ENCODE peak calls at places on chromosomes 7 and 10, in seven cellular contexts. N, A, R, M, Q, B and S are unnamed samples. For H3K4me1, the result is how much of the 10 kb centered on the place peaks cover.

GRCh38 chr10:61592581-61592980 is 70.1 kb upstream of the CABCOCO1 start:
- DNase-seq in Q (no peak), M (no peak), A (no peak), R (no peak), B (peak), N (no peak), S (no peak)

GRCh38 chr10:77574436-77574835 is 63.2 kb downstream of the KCNMA1 start:
- DNase-seq in M (no peak), N (no peak), Q (no peak), A (no peak), R (no peak), B (no peak), S (no peak)

GRCh38 chr10:50511512-50512213 is 112.1 kb downstream of the SGMS1 start:
- DNase-seq in M (no peak), B (no peak), Q (peak), A (no peak), R (no peak), N (no peak), S (no peak)

GRCh38 chr7:191105-192034 is 1.0 kb upstream of the FAM20C start:
- DNase-seq in R (peak), Q (no peak), A (peak), N (no peak), M (peak), B (no peak), S (peak)

GRCh38 chr7:41145656-41146055 is 557.2 kb downstream of the INHBA start:
- DNase-seq in N (no peak), A (no peak), B (no peak), M (no peak), R (no peak), Q (no peak), S (no peak)

GRCh38 chr10:69634759-69635425 is 4.8 kb downstream of the FAM241B start:
- DNase-seq in B (peak), M (no peak), Q (no peak), N (no peak), A (no peak), R (no peak), S (no peak)

GRCh38 chr10:93199221-93199681 is 125.6 kb downstream of the CYP26A1 start:
- DNase-seq in B (peak), M (peak), A (peak), R (no peak), Q (no peak), N (peak), S (peak)

GRCh38 chr7:43169076-43169475 is 56.6 kb downstream of the HECW1 start:
- DNase-seq in A (no peak), Q (no peak), N (no peak), R (no peak), M (no peak), B (no peak), S (no peak)

GRCh38 chr10:90602815-90603600 is 254.8 kb downstream of the HTR7 start:
- DNase-seq in Q (no peak), A (no peak), R (no peak), N (no peak), M (no peak), B (no peak), S (no peak)

GRCh38 chr10:52308251-52309031 is 5.6 kb upstream of the DKK1 start:
- DNase-seq in M (peak), N (peak), R (peak), A (peak), Q (no peak), B (peak), S (peak)

GRCh38 chr7:150845471-150845870 is 6.8 kb upstream of the AOC1 start:
- DNase-seq in A (peak), N (peak), Q (no peak), M (peak), R (peak), B (no peak), S (no peak)

GRCh38 chr10:67288688-67289410 is 363.0 kb downstream of the LRRTM3 start:
- DNase-seq in M (no peak), R (no peak), B (no peak), Q (no peak), A (no peak), N (no peak), S (no peak)

GRCh38 chr7:70032673-70033072 is 434.4 kb downstream of the AUTS2 start:
- DNase-seq in B (no peak), A (no peak), M (no peak), N (no peak), Q (no peak), R (no peak), S (no peak)

GRCh38 chr7:128435311-128435654 is 20.4 kb upstream of the HILPDA start:
- DNase-seq in R (no peak), M (no peak), A (no peak), B (no peak), Q (no peak), N (no peak), S (no peak)

GRCh38 chr10:70599319-70599718 is 3.2 kb downstream of the PRF1 start:
- DNase-seq in R (no peak), B (no peak), A (no peak), M (no peak), Q (no peak), N (no peak), S (no peak)

GRCh38 chr7:159042639-159043101 is 102.0 kb downstream of the VIPR2 start:
- DNase-seq in A (no peak), R (no peak), B (peak), Q (no peak), M (peak), N (no peak), S (no peak)

GRCh38 chr10:52220947-52221346 is 93.1 kb upstream of the DKK1 start:
- DNase-seq in A (no peak), N (no peak), M (no peak), Q (no peak), R (no peak), B (no peak), S (no peak)

GRCh38 chr10:100346765-100347567 is at the start of gene SCD:
- DNase-seq in R (peak), Q (peak), B (peak), N (peak), A (peak), M (peak), S (peak)

GRCh38 chr10:100348389-100348927 is 1.4 kb downstream of the SCD start:
- DNase-seq in Q (no peak), R (no peak), B (no peak), N (no peak), M (no peak), A (no peak), S (no peak)

GRCh38 chr10:100349087-100349486 is 2.1 kb downstream of the SCD start:
- DNase-seq in M (no peak), Q (no peak), A (no peak), N (no peak), B (no peak), R (no peak), S (no peak)

GRCh38 chr10:100346351-100346764 is 675 bp upstream of the SCD start:
- DNase-seq in M (peak), B (peak), R (peak), Q (peak), A (peak), N (peak), S (peak)

DNA sequence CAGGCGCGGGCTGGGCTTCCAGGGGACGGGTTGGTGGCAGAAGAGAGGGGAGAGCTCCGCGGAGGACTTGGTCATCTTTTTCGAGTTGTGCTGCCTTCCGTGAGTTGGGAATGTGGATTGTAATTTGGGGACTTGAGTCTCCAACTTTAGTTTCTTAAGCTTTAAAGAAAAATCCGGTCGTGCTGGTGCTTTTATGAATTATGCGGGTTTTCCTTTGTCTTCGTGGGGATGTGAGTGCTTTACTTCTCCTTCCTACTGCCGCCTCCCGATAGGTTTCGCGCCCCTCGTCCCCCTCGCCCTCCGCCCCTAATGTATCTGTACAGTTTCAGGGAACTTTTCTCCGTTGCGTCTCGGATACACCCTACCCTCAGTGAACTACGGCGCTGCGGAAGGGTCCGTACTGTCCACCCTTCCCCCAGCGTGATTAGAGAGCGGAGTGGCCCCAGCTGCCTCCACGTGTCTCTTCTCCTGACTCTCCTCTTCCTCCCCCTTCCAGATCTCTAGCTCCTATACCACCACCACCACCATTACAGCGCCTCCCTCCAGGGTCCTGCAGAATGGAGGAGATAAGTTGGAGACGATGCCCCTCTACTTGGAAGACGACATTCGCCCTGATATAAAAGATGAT is 649 bp downstream of the SCD start:
- DNase-seq in Q (no peak), M (no peak), A (no peak), R (peak), B (no peak), N (no peak), S (no peak)
- H3K27ac ChIP-seq in Q (peak), M (peak), A (peak), R (no peak), B (peak), N (peak), S (peak)

GRCh38 chr10:5493698-5494097 is 5.7 kb downstream of the CALML5 start:
- DNase-seq in B (no peak), M (no peak), Q (no peak), A (no peak), R (no peak), N (no peak), S (no peak)
- H3K4me1 ChIP-seq in B (under half), M (under half), Q (under half), A (under half), R (under half), N (under half), S (under half)

DNA sequence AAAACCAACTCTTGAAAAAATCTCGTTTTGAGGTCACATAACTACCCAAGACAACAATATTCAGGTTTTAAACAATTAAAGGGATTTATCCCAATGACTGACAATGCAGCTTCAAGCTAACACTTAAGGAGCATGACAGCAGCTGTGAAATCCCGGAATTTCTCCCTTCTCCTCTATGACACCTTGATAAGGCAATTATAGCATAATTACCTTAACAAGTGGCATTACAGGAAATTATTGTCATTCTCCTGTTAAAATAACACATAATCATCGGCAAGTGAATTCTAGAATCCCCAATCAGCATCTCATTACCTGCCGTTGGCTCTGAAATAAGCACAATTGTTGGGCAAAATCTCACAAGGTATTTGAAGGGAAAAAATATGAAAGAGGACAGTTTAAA is 417.0 kb upstream of the PFKP start:
- DNase-seq in B (no peak), N (no peak), A (no peak), M (no peak), Q (no peak), R (no peak), S (no peak)
- TF ChIP-seq EP300 in B (no peak), N (no peak), A (no peak), M (no peak), Q (no peak), R (no peak), S (no peak)

DNA sequence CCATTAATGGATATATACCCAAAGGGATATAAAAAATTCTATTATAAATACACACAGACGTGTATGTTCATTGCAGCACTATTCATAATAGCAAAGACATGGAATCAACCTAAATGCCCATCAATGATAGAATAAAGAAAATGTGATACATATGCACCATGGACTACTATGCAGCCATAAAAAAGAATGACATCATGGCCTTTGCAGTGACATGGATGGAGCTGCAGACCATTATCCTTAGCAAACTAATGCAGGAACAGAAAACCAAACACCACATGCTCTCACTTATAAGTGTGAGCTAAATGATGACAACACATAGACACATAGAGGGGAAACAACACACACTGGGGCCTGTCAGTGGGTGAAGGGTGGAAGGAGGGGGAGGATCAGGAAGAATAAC is 33.0 kb downstream of the POLR1F start:
- DNase-seq in N (no peak), R (no peak), B (no peak), A (no peak), M (no peak), Q (no peak), S (no peak)
- H3K27ac ChIP-seq in N (no peak), R (no peak), B (no peak), A (no peak), M (no peak), Q (no peak), S (no peak)

GRCh38 chr7:116298055-116298454 is 87.7 kb downstream of the TES start:
- DNase-seq in R (no peak), N (no peak), B (no peak), A (no peak), Q (no peak), M (no peak), S (no peak)
- H3K4me1 ChIP-seq in R (under half), N (under half), B (under half), A (under half), Q (under half), M (under half), S (under half)

DNA sequence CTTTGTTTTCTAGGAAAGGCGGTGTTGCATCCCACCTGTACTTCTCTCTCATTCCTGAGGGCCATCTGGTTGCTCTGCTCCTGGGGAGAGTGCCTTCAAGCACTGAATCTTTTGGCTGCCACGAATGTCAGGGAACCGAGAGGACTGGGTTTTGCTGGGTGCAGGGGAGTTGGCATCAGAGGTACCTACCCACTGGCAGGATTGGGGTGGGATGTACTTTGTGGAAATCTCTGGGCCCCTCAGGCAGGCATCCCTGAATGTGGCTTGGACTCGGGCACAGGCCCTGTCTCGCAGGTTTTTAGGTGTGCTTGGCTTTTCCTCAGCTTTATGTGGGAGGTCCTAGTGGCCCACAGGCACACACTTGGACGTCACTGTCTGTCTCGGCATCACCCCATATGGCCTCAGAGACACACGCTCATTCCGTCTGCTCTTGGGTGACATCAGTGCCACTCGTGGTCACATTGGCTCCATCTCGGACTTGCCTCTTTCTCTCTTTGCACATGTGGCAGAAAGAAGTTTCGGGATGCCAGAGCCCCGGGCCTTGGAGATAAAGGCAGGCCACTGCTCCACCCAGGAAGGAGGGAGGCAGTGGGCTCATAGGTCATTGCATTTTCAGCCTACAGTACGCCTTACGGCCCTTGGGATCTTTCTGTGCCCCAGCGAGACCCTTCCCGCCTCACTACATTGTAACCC is 325.6 kb downstream of the ZNF716 start:
- DNase-seq in R (no peak), B (no peak), M (no peak), Q (no peak), A (no peak), N (no peak), S (no peak)
- TF ChIP-seq EP300 in R (no peak), B (no peak), M (no peak), Q (no peak), A (no peak), N (no peak), S (no peak)

DNA sequence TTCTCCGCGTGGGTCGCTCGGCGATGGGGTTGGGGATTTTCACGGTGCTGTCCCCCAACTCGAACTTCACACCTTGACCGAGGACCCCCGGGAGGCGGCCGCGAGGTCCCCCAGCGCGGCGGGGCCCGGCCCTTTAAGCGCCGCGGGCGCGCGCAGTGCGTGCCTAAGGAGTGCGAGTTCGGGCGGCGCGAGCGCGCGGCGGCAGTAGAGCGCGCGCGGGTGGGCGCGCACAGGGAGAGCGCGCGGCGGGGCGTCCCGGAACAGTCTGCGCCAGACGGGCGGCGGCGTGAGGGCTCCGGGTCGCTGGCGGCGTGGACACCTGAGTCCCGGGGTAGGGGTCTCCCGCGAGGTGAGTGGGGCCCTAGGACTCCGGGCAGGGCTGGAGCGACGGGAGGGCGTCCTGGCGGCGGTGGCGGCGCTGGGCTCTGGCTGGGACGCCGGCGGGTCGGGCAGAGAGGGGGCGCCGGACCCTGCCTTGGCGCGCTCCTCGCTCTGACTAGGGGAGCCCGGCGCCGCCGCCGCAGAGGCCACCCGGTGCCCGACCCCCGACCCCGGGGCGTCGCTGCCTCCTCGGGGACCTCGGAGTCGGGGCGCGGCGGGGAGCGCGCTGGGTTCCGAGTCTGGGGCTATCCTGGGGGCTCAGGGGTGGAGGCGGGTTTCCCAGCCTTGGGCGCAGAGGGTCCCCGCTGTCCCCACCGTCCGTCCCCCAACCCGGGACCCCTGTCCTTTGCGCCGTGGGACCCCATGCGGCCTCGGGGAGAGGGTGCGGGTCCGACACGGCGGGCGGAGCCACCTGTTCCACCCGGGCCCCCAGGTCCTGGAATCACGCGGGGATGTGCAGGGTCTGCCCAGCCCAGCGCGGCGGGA is at the start of gene PROSER2:
- DNase-seq in Q (no peak), B (peak), A (peak), R (peak), M (no peak), N (peak), S (peak)
- H3K27ac ChIP-seq in Q (no peak), B (peak), A (peak), R (no peak), M (peak), N (peak), S (peak)

GRCh38 chr7:120554960-120555571 is 282.1 kb downstream of the KCND2 start:
- DNase-seq in R (peak), Q (peak), A (peak), N (no peak), B (no peak), M (no peak), S (peak)

GRCh38 chr7:120547605-120548004 is 274.6 kb downstream of the KCND2 start:
- DNase-seq in N (no peak), B (no peak), A (no peak), R (no peak), Q (no peak), M (no peak), S (no peak)

GRCh38 chr7:120553497-120553896 is 280.5 kb downstream of the KCND2 start:
- DNase-seq in N (no peak), A (no peak), M (no peak), Q (no peak), R (no peak), B (no peak), S (no peak)

DNA sequence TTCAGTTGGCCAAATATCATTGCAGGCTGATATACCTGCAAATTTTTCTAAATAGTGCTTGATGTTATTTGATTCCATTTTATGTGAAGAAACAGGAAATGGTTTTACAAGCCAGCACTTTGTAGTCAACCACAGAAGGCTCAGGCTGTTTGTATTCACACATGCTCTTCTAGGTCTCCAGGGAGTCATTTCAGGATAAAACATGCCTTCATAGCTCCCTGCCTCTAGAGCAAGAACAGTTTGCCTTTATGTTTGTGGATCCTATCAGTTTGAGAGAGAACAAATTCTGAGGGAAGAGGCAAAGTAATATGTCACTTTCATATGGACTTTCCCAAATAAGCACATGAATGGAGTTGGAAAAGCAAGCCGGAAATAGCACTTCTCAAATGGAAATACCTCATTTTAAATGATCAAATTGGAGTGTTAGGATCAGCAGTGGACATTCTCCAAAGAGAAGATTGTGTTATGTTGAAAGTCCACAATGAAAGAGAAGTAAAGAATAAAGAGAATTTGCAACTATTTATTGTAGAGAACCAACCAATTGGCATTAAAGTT is 277.6 kb downstream of the KCND2 start:
- DNase-seq in M (no peak), Q (no peak), N (no peak), B (no peak), A (no peak), R (no peak), S (no peak)
- H3K4me1 ChIP-seq in M (under half), Q (under half), N (under half), B (under half), A (under half), R (under half), S (under half)